ENCODE peak calls at places on chromosomes 11 and 22, in four cellular contexts. One of them, this sample, is unnamed.

GRCh38 chr11:34065505-34066203 is 14.1 kb downstream of the CAPRIN1 start:
- DNase-seq in ACHN: no peak
- DNase-seq in IMR-90: peak; percentile 59
- DNase-seq in NCI-H748 treated with DMSO at 0.1 percent for 48 hours: no peak
- DNase-seq in this sample: no peak

GRCh38 chr11:128530119-128531091 is 57.0 kb downstream of the ETS1 start:
- DNase-seq in ACHN: no peak
- DNase-seq in IMR-90: peak; percentile 99
- DNase-seq in NCI-H748 treated with DMSO at 0.1 percent for 48 hours: no peak
- DNase-seq in this sample: no peak

GRCh38 chr11:102685311-102685710 is 20.3 kb downstream of the MMP27 start:
- DNase-seq in ACHN: no peak
- DNase-seq in IMR-90: no peak
- DNase-seq in NCI-H748 treated with DMSO at 0.1 percent for 48 hours: no peak
- DNase-seq in this sample: no peak

GRCh38 chr22:20433191-20433590 is 4.4 kb downstream of the SCARF2 start:
- DNase-seq in ACHN: no peak
- DNase-seq in IMR-90: no peak
- DNase-seq in NCI-H748 treated with DMSO at 0.1 percent for 48 hours: no peak
- DNase-seq in this sample: no peak

GRCh38 chr11:108886608-108887007 is 221.7 kb downstream of the DDX10 start:
- DNase-seq in ACHN: peak; percentile 12
- DNase-seq in IMR-90: peak; percentile 45
- DNase-seq in NCI-H748 treated with DMSO at 0.1 percent for 48 hours: no peak
- DNase-seq in this sample: no peak

GRCh38 chr11:116691779-116692178 is 81.0 kb downstream of the BUD13 start:
- DNase-seq in ACHN: peak; percentile 33
- DNase-seq in IMR-90: peak; percentile 6
- DNase-seq in NCI-H748 treated with DMSO at 0.1 percent for 48 hours: no peak
- DNase-seq in this sample: peak; percentile 34

GRCh38 chr11:45145083-45145420 is 1.4 kb upstream of the PRDM11 start:
- DNase-seq in ACHN: no peak
- DNase-seq in IMR-90: no peak
- DNase-seq in NCI-H748 treated with DMSO at 0.1 percent for 48 hours: no peak
- DNase-seq in this sample: no peak

GRCh38 chr11:64536997-64537396 is 54.0 kb upstream of the SLC22A12 start:
- DNase-seq in ACHN: no peak
- DNase-seq in IMR-90: no peak
- DNase-seq in NCI-H748 treated with DMSO at 0.1 percent for 48 hours: no peak
- DNase-seq in this sample: no peak

GRCh38 chr11:36492724-36493304 is 17.3 kb downstream of the TRAF6 start:
- DNase-seq in ACHN: peak; percentile 39
- DNase-seq in IMR-90: peak; percentile 63
- DNase-seq in NCI-H748 treated with DMSO at 0.1 percent for 48 hours: peak; percentile 36
- DNase-seq in this sample: peak; percentile 27

GRCh38 chr11:100689141-100689540 is 2.1 kb downstream of the ARHGAP42 start:
- DNase-seq in ACHN: no peak
- DNase-seq in IMR-90: no peak
- DNase-seq in NCI-H748 treated with DMSO at 0.1 percent for 48 hours: no peak
- DNase-seq in this sample: no peak

GRCh38 chr11:112439614-112440013 is 179.0 kb upstream of the PLET1 start:
- DNase-seq in ACHN: no peak
- DNase-seq in IMR-90: no peak
- DNase-seq in NCI-H748 treated with DMSO at 0.1 percent for 48 hours: no peak
- DNase-seq in this sample: no peak

GRCh38 chr11:69088676-69089146 is 40.0 kb downstream of the TPCN2 start:
- DNase-seq in ACHN: peak; percentile 73
- DNase-seq in IMR-90: peak; percentile 76
- DNase-seq in NCI-H748 treated with DMSO at 0.1 percent for 48 hours: peak; percentile 47
- DNase-seq in this sample: peak; percentile 66

GRCh38 chr22:19612866-19613572 is 88.8 kb upstream of the CLDN5 start:
- DNase-seq in ACHN: no peak
- DNase-seq in IMR-90: no peak
- DNase-seq in NCI-H748 treated with DMSO at 0.1 percent for 48 hours: no peak
- DNase-seq in this sample: no peak

GRCh38 chr11:106333678-106334077 is 256.2 kb downstream of the AASDHPPT start:
- DNase-seq in ACHN: no peak
- DNase-seq in IMR-90: no peak
- DNase-seq in NCI-H748 treated with DMSO at 0.1 percent for 48 hours: no peak
- DNase-seq in this sample: no peak

GRCh38 chr22:26461188-26461810 is 22.3 kb downstream of the HPS4 start:
- DNase-seq in ACHN: peak; percentile 55
- DNase-seq in IMR-90: peak; percentile 28
- DNase-seq in NCI-H748 treated with DMSO at 0.1 percent for 48 hours: peak; percentile 11
- DNase-seq in this sample: peak; percentile 42

GRCh38 chr11:4025957-4026324 is 68.7 kb upstream of the RRM1 start:
- DNase-seq in ACHN: no peak
- DNase-seq in IMR-90: peak; percentile 10
- DNase-seq in NCI-H748 treated with DMSO at 0.1 percent for 48 hours: no peak
- DNase-seq in this sample: no peak

GRCh38 chr22:24106385-24107381 is 74.6 kb upstream of the SUSD2 start:
- DNase-seq in ACHN: no peak
- DNase-seq in IMR-90: no peak
- DNase-seq in NCI-H748 treated with DMSO at 0.1 percent for 48 hours: no peak
- DNase-seq in this sample: no peak

GRCh38 chr11:112294688-112295340 is 34.2 kb upstream of the PLET1 start:
- DNase-seq in ACHN: no peak
- DNase-seq in IMR-90: no peak
- DNase-seq in NCI-H748 treated with DMSO at 0.1 percent for 48 hours: no peak
- DNase-seq in this sample: no peak

GRCh38 chr11:11081273-11081672 is 223.4 kb upstream of the ZBED5 start:
- DNase-seq in ACHN: no peak
- DNase-seq in IMR-90: no peak
- DNase-seq in NCI-H748 treated with DMSO at 0.1 percent for 48 hours: no peak
- DNase-seq in this sample: no peak

GRCh38 chr11:58394195-58394594 is 12.5 kb downstream of the OR5B3 start:
- DNase-seq in ACHN: no peak
- DNase-seq in IMR-90: peak; percentile 82
- DNase-seq in NCI-H748 treated with DMSO at 0.1 percent for 48 hours: no peak
- DNase-seq in this sample: no peak

GRCh38 chr11:6320411-6321207 is at the start of gene CAVIN3:
- DNase-seq in ACHN: no peak
- DNase-seq in IMR-90: peak; percentile 85
- DNase-seq in NCI-H748 treated with DMSO at 0.1 percent for 48 hours: no peak
- DNase-seq in this sample: no peak

GRCh38 chr11:122069946-122070345 is 46.1 kb downstream of the BLID start:
- DNase-seq in ACHN: no peak
- DNase-seq in IMR-90: peak; percentile 91
- DNase-seq in NCI-H748 treated with DMSO at 0.1 percent for 48 hours: peak; percentile 2
- DNase-seq in this sample: peak; percentile 93

GRCh38 chr11:101446238-101446637 is 137.6 kb downstream of the TRPC6 start:
- DNase-seq in ACHN: no peak
- DNase-seq in IMR-90: peak; percentile 56
- DNase-seq in NCI-H748 treated with DMSO at 0.1 percent for 48 hours: no peak
- DNase-seq in this sample: no peak

GRCh38 chr22:49994361-49995058 is 18.1 kb downstream of the IL17REL start:
- DNase-seq in ACHN: no peak
- DNase-seq in IMR-90: no peak
- DNase-seq in NCI-H748 treated with DMSO at 0.1 percent for 48 hours: no peak
- DNase-seq in this sample: no peak

GRCh38 chr11:16013649-16014275 is 342.6 kb downstream of the SOX6 start:
- DNase-seq in ACHN: no peak
- DNase-seq in IMR-90: peak; percentile 43
- DNase-seq in NCI-H748 treated with DMSO at 0.1 percent for 48 hours: no peak
- DNase-seq in this sample: no peak

GRCh38 chr11:60786811-60787567 is 1.9 kb downstream of the MS4A10 start:
- DNase-seq in ACHN: no peak
- DNase-seq in IMR-90: peak; percentile 89
- DNase-seq in NCI-H748 treated with DMSO at 0.1 percent for 48 hours: no peak
- DNase-seq in this sample: no peak

GRCh38 chr11:70473186-70473872 is 75.0 kb downstream of the CTTN start:
- DNase-seq in ACHN: no peak
- DNase-seq in IMR-90: no peak
- DNase-seq in NCI-H748 treated with DMSO at 0.1 percent for 48 hours: no peak
- DNase-seq in this sample: no peak

GRCh38 chr11:125110996-125111340 is 458 bp downstream of the TMEM218 start:
- DNase-seq in ACHN: peak; percentile 8
- DNase-seq in IMR-90: no peak
- DNase-seq in NCI-H748 treated with DMSO at 0.1 percent for 48 hours: no peak
- DNase-seq in this sample: no peak

GRCh38 chr22:35572552-35572951 is 31.9 kb downstream of the RASD2 start:
- DNase-seq in ACHN: no peak
- DNase-seq in IMR-90: no peak
- DNase-seq in NCI-H748 treated with DMSO at 0.1 percent for 48 hours: no peak
- DNase-seq in this sample: no peak

GRCh38 chr11:62560566-62561103 is 13.1 kb downstream of the EEF1G start:
- DNase-seq in ACHN: peak; percentile 95
- DNase-seq in IMR-90: peak; percentile 98
- DNase-seq in NCI-H748 treated with DMSO at 0.1 percent for 48 hours: no peak
- DNase-seq in this sample: peak; percentile 31

GRCh38 chr11:76152086-76152658 is 54.1 kb downstream of the WNT11 start:
- DNase-seq in ACHN: peak; percentile 69
- DNase-seq in IMR-90: peak; percentile 65
- DNase-seq in NCI-H748 treated with DMSO at 0.1 percent for 48 hours: no peak
- DNase-seq in this sample: no peak

GRCh38 chr11:99199336-99199735 is 178.6 kb downstream of the CNTN5 start:
- DNase-seq in ACHN: no peak
- DNase-seq in IMR-90: no peak
- DNase-seq in NCI-H748 treated with DMSO at 0.1 percent for 48 hours: no peak
- DNase-seq in this sample: no peak

GRCh38 chr11:120832609-120833221 is 191.2 kb upstream of the TBCEL start:
- DNase-seq in ACHN: no peak
- DNase-seq in IMR-90: no peak
- DNase-seq in NCI-H748 treated with DMSO at 0.1 percent for 48 hours: no peak
- DNase-seq in this sample: peak; percentile 95

GRCh38 chr11:76329084-76329648 is 51.8 kb downstream of the THAP12 start:
- DNase-seq in ACHN: no peak
- DNase-seq in IMR-90: peak; percentile 49
- DNase-seq in NCI-H748 treated with DMSO at 0.1 percent for 48 hours: no peak
- DNase-seq in this sample: no peak

GRCh38 chr11:117316197-117316961 is at the start of gene BACE1:
- DNase-seq in ACHN: peak; percentile 84
- DNase-seq in IMR-90: peak; percentile 80
- DNase-seq in NCI-H748 treated with DMSO at 0.1 percent for 48 hours: peak; percentile 48
- DNase-seq in this sample: peak; percentile 61

GRCh38 chr11:8608646-8609045 is 14.6 kb upstream of the STK33 start:
- DNase-seq in ACHN: peak; percentile 39
- DNase-seq in IMR-90: peak; percentile 56
- DNase-seq in NCI-H748 treated with DMSO at 0.1 percent for 48 hours: no peak
- DNase-seq in this sample: no peak